ENCODE peak calls at places on chromosomes 5 and 9, in six cellular contexts. B is LoVo, A is Kasumi-1, H is HFFc6, W is iris pigment epithelial cell, F is mucosa of descending colon. I is an unnamed sample.

GRCh38 chr9:129340427-129341196 is 162.6 kb upstream of the IER5L start:
- DNase-seq in W (no peak), F (no peak), H (no peak), A (no peak), B (no peak), I (no peak)

GRCh38 chr9:115596743-115597080 is 478.8 kb upstream of the TNC start:
- DNase-seq in B (no peak), F (no peak), W (no peak), H (no peak), A (no peak), I (no peak)

GRCh38 chr5:172348084-172348483 is 64.5 kb upstream of the UBTD2 start:
- DNase-seq in A (no peak), W (no peak), H (no peak), F (no peak), B (no peak), I (no peak)

GRCh38 chr5:124239572-124239971 is 506.9 kb downstream of the ZNF608 start:
- DNase-seq in B (no peak), F (no peak), H (no peak), A (no peak), W (no peak), I (no peak)

GRCh38 chr9:106859957-106860715 is 2.8 kb upstream of the ZNF462 start:
- DNase-seq in H (no peak), F (peak), W (peak), B (peak), A (no peak), I (no peak)

GRCh38 chr5:77282337-77283027 is 72.0 kb downstream of the PDE8B start:
- DNase-seq in W (peak), B (no peak), F (no peak), A (no peak), H (peak), I (peak)

GRCh38 chr9:112421771-112422222 is 41.9 kb downstream of the HSDL2 start:
- DNase-seq in A (no peak), H (peak), F (no peak), W (peak), B (no peak), I (no peak)

GRCh38 chr5:126694403-126694802 is 82.5 kb upstream of the LMNB1 start:
- DNase-seq in A (no peak), W (no peak), H (peak), F (no peak), B (no peak), I (no peak)

GRCh38 chr5:65912311-65912710 is 14.1 kb upstream of the ERBIN start:
- DNase-seq in H (no peak), W (no peak), F (no peak), B (no peak), A (no peak), I (no peak)

GRCh38 chr5:107813559-107813958 is 142.8 kb upstream of the EFNA5 start:
- DNase-seq in F (no peak), B (no peak), W (no peak), A (no peak), H (no peak), I (no peak)

GRCh38 chr5:124126504-124127240 is 614.7 kb downstream of the CSNK1G3 start:
- DNase-seq in H (no peak), B (no peak), F (no peak), W (no peak), A (no peak), I (no peak)

GRCh38 chr5:69414885-69415583 is at the start of gene MARVELD2:
- DNase-seq in B (peak), W (peak), F (peak), H (no peak), A (no peak), I (peak)

GRCh38 chr9:78439866-78440830 is 143.2 kb downstream of the PSAT1 start:
- DNase-seq in F (no peak), A (peak), W (no peak), B (no peak), H (no peak), I (no peak)

GRCh38 chr9:84266087-84266561 is 74.4 kb downstream of the SLC28A3 start:
- DNase-seq in B (no peak), A (no peak), F (no peak), H (no peak), W (no peak), I (no peak)

GRCh38 chr9:81389569-81389993 is 299.8 kb downstream of the TLE1 start:
- DNase-seq in B (peak), F (no peak), W (peak), A (no peak), H (peak), I (no peak)

GRCh38 chr9:1869843-1870242 is 145.3 kb upstream of the SMARCA2 start:
- DNase-seq in W (peak), A (no peak), B (no peak), F (no peak), H (no peak), I (no peak)

GRCh38 chr9:134755221-134755907 is 113.8 kb downstream of the COL5A1 start:
- DNase-seq in F (no peak), W (no peak), B (no peak), A (no peak), H (no peak), I (no peak)

GRCh38 chr9:135614821-135615665 is 24.3 kb downstream of the GLT6D1 start:
- DNase-seq in F (no peak), B (no peak), A (no peak), W (no peak), H (no peak), I (no peak)

GRCh38 chr5:122259995-122260394 is 52.0 kb upstream of the SNCAIP start:
- DNase-seq in B (no peak), F (no peak), H (peak), A (no peak), W (peak), I (no peak)